ENCODE peak calls at places on chromosomes 1 and 21, in ten cellular contexts. Z is erythroblast, K is progenitor cell of endocrine pancreas, L is A172, M is nephron progenitor cell, N is NCI-H1417, A is SW 1271, Y is gastrocnemius medialis, V is tibial nerve, H is CD14-positive monocyte. I is an unnamed sample.

GRCh38 chr1:218611916-218612580 is 266.9 kb downstream of the TGFB2 start:
- DNase-seq in M (no peak), N (no peak), K (no peak), V (no peak), A (no peak), L (no peak), H (no peak), Z (no peak), Y (no peak), I (no peak)

GRCh38 chr1:60942896-60943633 is 139.3 kb upstream of the NFIA start:
- DNase-seq in M (no peak), L (no peak), Y (no peak), N (no peak), H (no peak), Z (no peak), A (no peak), V (no peak), K (no peak), I (no peak)

GRCh38 chr1:109717729-109718128 is 5.7 kb downstream of the GSTM5 start:
- DNase-seq in L (no peak), M (no peak), A (no peak), Y (no peak), K (no peak), Z (no peak), H (no peak), N (no peak), V (no peak), I (no peak)

GRCh38 chr1:31731049-31731565 is 27.3 kb upstream of the COL16A1 start:
- DNase-seq in M (no peak), A (no peak), V (no peak), N (no peak), Z (no peak), L (no peak), H (no peak), K (no peak), Y (no peak), I (no peak)

GRCh38 chr21:43287974-43288755 is 119.4 kb downstream of the CRYAA start:
- DNase-seq in V (no peak), A (no peak), Z (no peak), L (no peak), M (no peak), Y (no peak), H (no peak), K (no peak), N (no peak), I (no peak)

GRCh38 chr1:3992103-3992556 is 92.1 kb upstream of the C1orf174 start:
- DNase-seq in Y (no peak), Z (peak; percentile 65), M (no peak), L (no peak), A (no peak), V (no peak), K (no peak), H (no peak), N (no peak), I (no peak)

GRCh38 chr1:239353536-239353935 is 32.8 kb upstream of the CHRM3 start:
- DNase-seq in L (peak; percentile 8), V (no peak), Y (no peak), K (no peak), M (no peak), A (no peak), Z (no peak), H (no peak), N (no peak), I (no peak)

GRCh38 chr21:45940091-45940490 is 41.5 kb upstream of the COL6A1 start:
- DNase-seq in H (no peak), Y (no peak), N (no peak), K (no peak), Z (no peak), M (no peak), L (no peak), V (no peak), A (no peak), I (no peak)

GRCh38 chr1:189662190-189662589 is 815.5 kb downstream of the BRINP3 start:
- DNase-seq in H (no peak), Z (peak; percentile 11), V (no peak), K (no peak), L (peak; percentile 57), Y (no peak), M (no peak), A (no peak), N (no peak), I (no peak)

GRCh38 chr1:200951016-200951415 is 56.3 kb downstream of the INAVA start:
- DNase-seq in Z (no peak), K (no peak), N (no peak), L (no peak), A (no peak), Y (no peak), M (no peak), V (no peak), H (no peak), I (no peak)

GRCh38 chr1:34796990-34797389 is 4.2 kb downstream of the GJA4 start:
- DNase-seq in N (no peak), H (no peak), L (no peak), K (no peak), Y (no peak), Z (no peak), A (no peak), V (no peak), M (no peak), I (no peak)

GRCh38 chr21:17550671-17551308 is 37.9 kb downstream of the CXADR start:
- DNase-seq in K (no peak), M (no peak), V (no peak), Y (no peak), Z (no peak), L (no peak), N (no peak), H (no peak), A (no peak), I (no peak)

GRCh38 chr1:54290443-54291184 is 90.6 kb downstream of the MRPL37 start:
- DNase-seq in K (no peak), N (peak; percentile 30), L (no peak), M (no peak), V (no peak), A (no peak), Y (peak; percentile 55), H (no peak), Z (no peak), I (no peak)

GRCh38 chr1:18556364-18556763 is 74.3 kb upstream of the PAX7 start:
- DNase-seq in Z (peak; percentile 15), A (peak; percentile 5), N (no peak), Y (no peak), L (no peak), K (no peak), H (no peak), M (no peak), V (no peak), I (no peak)

GRCh38 chr21:31880816-31881215 is 8.0 kb downstream of the HUNK start:
- DNase-seq in A (no peak), N (no peak), Y (no peak), H (no peak), Z (no peak), K (no peak), L (no peak), M (no peak), V (no peak), I (no peak)

GRCh38 chr21:43305811-43306311 is 121.1 kb downstream of the SIK1 start:
- DNase-seq in L (no peak), M (no peak), H (no peak), Z (no peak), V (no peak), Y (no peak), A (no peak), K (no peak), N (no peak), I (no peak)